ENCODE peak calls at places on chromosomes 13 and 19, in six cellular contexts. E, I, H, L, N and M are unnamed samples.

GRCh38 chr13:20387441-20387971 is 138.2 kb downstream of the CRYL1 start:
- DNase-seq in I (no peak), N (no peak), H (no peak), E (peak), L (no peak), M (no peak)

GRCh38 chr19:48511321-48511731 is 309 bp downstream of the LMTK3 start:
- DNase-seq in N (no peak), E (no peak), H (no peak), L (no peak), I (no peak), M (no peak)

GRCh38 chr19:16449330-16449961 is 22.3 kb downstream of the EPS15L1 start:
- DNase-seq in N (peak), E (peak), I (no peak), H (no peak), L (no peak), M (no peak)

GRCh38 chr13:113845723-113846638 is 17.9 kb downstream of the GAS6 start:
- DNase-seq in I (no peak), L (no peak), N (no peak), H (no peak), E (no peak), M (no peak)

GRCh38 chr19:50843701-50844221 is 10.4 kb upstream of the KLK15 start:
- DNase-seq in H (no peak), N (no peak), L (no peak), I (no peak), E (no peak), M (no peak)

GRCh38 chr13:44932171-44932849 is 57.0 kb downstream of the NUFIP1 start:
- DNase-seq in I (no peak), N (no peak), L (no peak), E (peak), H (no peak), M (no peak)

GRCh38 chr19:38057954-38058690 is 151.1 kb downstream of the SIPA1L3 start:
- DNase-seq in H (peak), N (no peak), I (no peak), E (no peak), L (no peak), M (peak)

GRCh38 chr13:99380921-99381645 is 73.9 kb upstream of the GPR183 start:
- DNase-seq in L (no peak), E (peak), I (no peak), H (no peak), N (peak), M (no peak)

GRCh38 chr19:45444318-45445041 is 20.8 kb upstream of the ERCC1 start:
- DNase-seq in I (peak), N (no peak), H (peak), E (peak), L (peak), M (peak)

DNA sequence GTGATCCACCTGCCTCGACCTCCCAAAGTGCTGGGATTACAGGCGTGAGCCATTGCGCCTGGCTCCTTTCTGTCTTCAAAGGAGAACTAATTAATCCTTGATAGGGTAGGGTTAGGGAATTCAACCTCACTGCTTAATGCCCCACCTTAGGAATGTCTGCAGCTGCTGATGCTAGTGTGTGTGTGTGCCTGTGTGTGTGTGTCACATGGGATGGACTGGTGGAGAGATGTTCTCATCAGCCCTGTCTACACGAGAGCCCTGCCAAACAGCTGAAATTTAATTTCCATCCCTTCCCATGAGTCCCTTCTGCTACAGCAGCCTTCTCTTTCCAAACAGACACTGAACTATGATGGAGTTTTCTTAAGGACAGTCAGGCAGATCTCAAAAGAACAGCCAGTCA is 46.5 kb upstream of the CLDN10 start:
- DNase-seq in I (no peak), E (no peak), H (no peak), N (no peak), L (no peak), M (no peak)
- TF ChIP-seq BHLHE40 in I (no peak), E (no peak), H (no peak), N (no peak), L (no peak), M (no peak)

GRCh38 chr19:7199613-7200533 is 94.3 kb downstream of the INSR start:
- DNase-seq in E (peak), H (peak), N (no peak), I (no peak), L (no peak), M (peak)
- TF ChIP-seq BHLHE40 in E (no peak), H (no peak), N (no peak), I (no peak), L (no peak), M (no peak)

GRCh38 chr13:49246850-49247721 is 639 bp upstream of the CDADC1 start:
- DNase-seq in I (no peak), N (no peak), E (no peak), L (no peak), H (no peak), M (no peak)
- TF ChIP-seq BHLHE40 in I (no peak), N (no peak), E (no peak), L (no peak), H (no peak), M (no peak)

DNA sequence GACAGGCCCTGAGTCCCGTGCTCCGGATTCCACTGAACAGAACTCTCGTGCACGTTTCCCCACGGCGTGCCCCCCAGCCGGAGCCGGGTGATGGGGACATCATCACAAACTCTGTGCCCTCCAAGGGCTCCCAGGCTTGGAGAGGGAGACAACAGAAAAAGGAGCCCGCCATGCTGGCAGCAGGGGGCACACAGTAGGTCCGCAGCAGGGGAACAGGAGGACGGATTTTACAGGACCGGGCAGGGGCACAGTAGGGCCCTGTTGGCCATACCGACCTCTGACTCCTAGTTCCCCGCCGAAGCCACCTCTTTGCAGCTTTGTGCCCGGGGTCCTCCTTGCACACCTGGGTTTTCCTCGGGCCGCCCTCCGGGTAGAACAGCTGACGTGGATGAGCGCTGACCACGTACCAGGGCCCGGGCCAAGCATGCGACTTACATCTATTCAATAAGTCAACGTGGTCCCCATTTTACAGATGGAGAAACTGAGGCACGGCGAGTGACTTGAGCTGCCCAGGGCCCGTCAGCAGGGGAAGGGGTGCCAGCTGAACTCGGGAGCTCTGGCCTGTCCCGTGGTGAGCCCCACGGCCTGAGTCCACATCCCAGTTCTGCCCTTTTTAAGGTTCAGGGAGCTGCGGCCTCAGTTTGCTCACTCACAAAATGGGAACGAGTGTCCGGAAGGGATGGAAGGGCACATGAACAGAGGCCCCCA is 10.2 kb upstream of the ONECUT3 start:
- DNase-seq in I (no peak), H (no peak), L (no peak), N (no peak), E (no peak), M (no peak)
- TF ChIP-seq BHLHE40 in I (no peak), H (no peak), L (no peak), N (no peak), E (no peak), M (no peak)

GRCh38 chr19:35181387-35181786 is 26.9 kb downstream of the FXYD5 start:
- DNase-seq in N (no peak), L (no peak), H (no peak), I (no peak), E (no peak), M (no peak)

GRCh38 chr19:35176183-35176570 is 21.6 kb downstream of the FXYD5 start:
- DNase-seq in N (no peak), L (no peak), H (no peak), I (no peak), E (no peak), M (no peak)

GRCh38 chr19:35178701-35179100 is 24.2 kb downstream of the FXYD5 start:
- DNase-seq in I (no peak), H (no peak), L (no peak), N (no peak), E (no peak), M (no peak)

GRCh38 chr19:35177377-35178274 is 23.1 kb downstream of the FXYD5 start:
- DNase-seq in H (no peak), L (no peak), I (no peak), E (no peak), N (no peak), M (no peak)

GRCh38 chr19:35179830-35180229 is 25.3 kb downstream of the FXYD5 start:
- DNase-seq in H (no peak), E (no peak), I (no peak), N (no peak), L (no peak), M (no peak)
- TF ChIP-seq BHLHE40 in H (no peak), E (no peak), I (no peak), N (no peak), L (no peak), M (no peak)

GRCh38 chr19:46813570-46814358 is 25.4 kb upstream of the SLC1A5 start:
- DNase-seq in I (no peak), H (peak), E (peak), N (no peak), L (peak), M (peak)
- TF ChIP-seq BHLHE40 in I (no peak), H (no peak), E (no peak), N (no peak), L (no peak), M (no peak)